ENCODE peak calls at places on chromosomes 11 and 22, in six cellular contexts. K is dorsolateral prefrontal cortex, F is heart left ventricle, I is nephron progenitor cell, O is GM20000, A is fibroblast of lung. R is an unnamed sample.

GRCh38 chr22:19231986-19232385 is 53.5 kb upstream of the SLC25A1 start:
- DNase-seq in K (no peak), F (no peak), I (no peak), O (no peak), A (no peak), R (no peak)

GRCh38 chr22:28930357-28931007 is 47.1 kb downstream of the ZNRF3 start:
- DNase-seq in K (no peak), F (no peak), I (no peak), O (no peak), A (no peak), R (no peak)

GRCh38 chr11:47083913-47084312 is 92.8 kb downstream of the ARFGAP2 start:
- DNase-seq in K (no peak), F (no peak), I (no peak), O (no peak), A (peak; percentile 65), R (no peak)

GRCh38 chr11:84581083-84581482 is 1046.1 kb downstream of the DLG2 start:
- DNase-seq in K (no peak), F (no peak), I (no peak), O (no peak), A (no peak), R (no peak)

GRCh38 chr11:35711173-35711910 is 48.8 kb downstream of the TRIM44 start:
- DNase-seq in K (no peak), F (no peak), I (no peak), O (no peak), A (peak; percentile 6), R (no peak)

GRCh38 chr11:2399488-2400068 is 972 bp upstream of the TSSC4 start:
- DNase-seq in K (peak; percentile 36), F (no peak), I (peak; percentile 52), O (no peak), A (peak; percentile 4), R (no peak)

GRCh38 chr22:31344369-31345330 is 1.5 kb downstream of the PATZ1 start:
- DNase-seq in K (no peak), F (peak; percentile 70), I (peak; percentile 20), O (peak; percentile 39), A (peak; percentile 63), R (no peak)

GRCh38 chr22:19852177-19852781 is 2.4 kb downstream of the GNB1L start:
- DNase-seq in K (peak; percentile 71), F (peak; percentile 60), I (no peak), O (no peak), A (no peak), R (peak; percentile 46)

GRCh38 chr11:83051760-83052671 is 19.7 kb downstream of the RAB30 start:
- DNase-seq in K (no peak), F (no peak), I (peak; percentile 12), O (no peak), A (peak; percentile 99), R (no peak)

GRCh38 chr11:85530596-85530995 is 96.5 kb downstream of the DLG2 start:
- DNase-seq in K (no peak), F (no peak), I (no peak), O (no peak), A (no peak), R (no peak)

GRCh38 chr22:45602004-45602733 is 69.5 kb upstream of the ATXN10 start:
- DNase-seq in K (no peak), F (no peak), I (no peak), O (no peak), A (no peak), R (peak; percentile 40)

GRCh38 chr11:81377418-81377817 is 1356.2 kb downstream of the FAM181B start:
- DNase-seq in K (no peak), F (no peak), I (no peak), O (no peak), A (no peak), R (no peak)

GRCh38 chr11:35804446-35805040 is 139.3 kb upstream of the LDLRAD3 start:
- DNase-seq in K (no peak), F (no peak), I (no peak), O (no peak), A (no peak), R (no peak)

GRCh38 chr22:47724751-47725150 is 962.3 kb downstream of the TBC1D22A start:
- DNase-seq in K (no peak), F (no peak), I (no peak), O (no peak), A (no peak), R (no peak)

GRCh38 chr11:34148504-34149165 is 43.2 kb downstream of the NAT10 start:
- DNase-seq in K (no peak), F (no peak), I (peak; percentile 32), O (no peak), A (no peak), R (no peak)

GRCh38 chr11:2777871-2778629 is 78.3 kb upstream of the KCNQ1OT1 start:
- DNase-seq in K (peak; percentile 4), F (peak; percentile 57), I (no peak), O (no peak), A (no peak), R (peak; percentile 24)

GRCh38 chr11:6385046-6385777 is 5.1 kb upstream of the SMPD1 start:
- DNase-seq in K (no peak), F (no peak), I (no peak), O (no peak), A (no peak), R (no peak)

GRCh38 chr11:123100378-123101085 is 38.6 kb upstream of the HSPA8 start:
- DNase-seq in K (peak; percentile 26), F (no peak), I (no peak), O (no peak), A (no peak), R (no peak)

GRCh38 chr22:43882122-43882767 is 9.6 kb downstream of the PNPLA5 start:
- DNase-seq in K (no peak), F (no peak), I (no peak), O (no peak), A (no peak), R (no peak)

GRCh38 chr11:76701701-76702100 is 31.2 kb upstream of the LRRC32 start:
- DNase-seq in K (no peak), F (no peak), I (no peak), O (no peak), A (peak; percentile 66), R (no peak)

GRCh38 chr11:27150098-27150497 is 109.5 kb downstream of the BBOX1 start:
- DNase-seq in K (no peak), F (no peak), I (no peak), O (no peak), A (no peak), R (no peak)

GRCh38 chr11:73233704-73234402 is 15.8 kb downstream of the P2RY2 start:
- DNase-seq in K (no peak), F (no peak), I (no peak), O (no peak), A (peak; percentile 25), R (no peak)

GRCh38 chr11:32437406-32438345 is 2.3 kb upstream of the WT1 start:
- DNase-seq in K (no peak), F (no peak), I (peak; percentile 61), O (peak; percentile 22), A (no peak), R (no peak)

GRCh38 chr22:19178065-19178658 is 374 bp downstream of the SLC25A1 start:
- DNase-seq in K (no peak), F (peak; percentile 75), I (peak; percentile 73), O (peak; percentile 82), A (peak; percentile 11), R (no peak)

GRCh38 chr11:93493252-93493897 is 49.8 kb downstream of the SMCO4 start:
- DNase-seq in K (no peak), F (no peak), I (no peak), O (no peak), A (no peak), R (no peak)

GRCh38 chr22:45226681-45227186 is 14.0 kb downstream of the KIAA0930 start:
- DNase-seq in K (peak; percentile 78), F (no peak), I (no peak), O (no peak), A (no peak), R (peak; percentile 80)

GRCh38 chr11:67261942-67262681 is 4.2 kb upstream of the GRK2 start:
- DNase-seq in K (no peak), F (peak; percentile 48), I (no peak), O (no peak), A (no peak), R (no peak)

GRCh38 chr11:14300661-14301304 is 58.2 kb downstream of the RRAS2 start:
- DNase-seq in K (peak; percentile 32), F (no peak), I (peak; percentile 38), O (peak; percentile 41), A (peak; percentile 84), R (no peak)

GRCh38 chr11:88631497-88631896 is 294.0 kb upstream of the CTSC start:
- DNase-seq in K (no peak), F (no peak), I (no peak), O (no peak), A (no peak), R (no peak)

GRCh38 chr22:50705851-50706351 is 32.1 kb upstream of the ACR start:
- DNase-seq in K (no peak), F (peak; percentile 58), I (no peak), O (no peak), A (no peak), R (no peak)

GRCh38 chr11:117814766-117815261 is 9.7 kb downstream of the FXYD2 start:
- DNase-seq in K (no peak), F (peak; percentile 86), I (peak; percentile 53), O (peak; percentile 62), A (no peak), R (peak; percentile 74)

GRCh38 chr11:11987503-11988022 is 20.9 kb downstream of the DKK3 start:
- DNase-seq in K (no peak), F (no peak), I (no peak), O (no peak), A (peak; percentile 57), R (no peak)
- TF ChIP-seq CTCF in K (no peak), F (no peak), I (peak; percentile 35), O (no peak), A (peak; percentile 54), R (peak; percentile 24)

GRCh38 chr11:70109006-70109405 is 30.9 kb downstream of the ANO1 start:
- DNase-seq in K (no peak), F (no peak), I (peak; percentile 57), O (no peak), A (no peak), R (no peak)

GRCh38 chr11:70109903-70110302 is 31.8 kb downstream of the ANO1 start:
- DNase-seq in K (no peak), F (no peak), I (no peak), O (no peak), A (no peak), R (no peak)

GRCh38 chr11:70112017-70112434 is 33.9 kb downstream of the ANO1 start:
- DNase-seq in K (no peak), F (no peak), I (no peak), O (no peak), A (no peak), R (no peak)

GRCh38 chr11:70110538-70111055 is 32.5 kb downstream of the ANO1 start:
- DNase-seq in K (no peak), F (no peak), I (no peak), O (no peak), A (no peak), R (no peak)

GRCh38 chr11:70111269-70112016 is 33.3 kb downstream of the ANO1 start:
- DNase-seq in K (no peak), F (peak; percentile 82), I (peak; percentile 80), O (no peak), A (peak; percentile 35), R (peak; percentile 54)
- TF ChIP-seq CTCF in K (no peak), F (no peak), I (no peak), O (no peak), A (no peak), R (no peak)

GRCh38 chr22:46635756-46636155 is 15.6 kb downstream of the GRAMD4 start:
- DNase-seq in K (no peak), F (peak; percentile 53), I (peak; percentile 35), O (no peak), A (no peak), R (no peak)
- TF ChIP-seq CTCF in K (no peak), F (no peak), I (no peak), O (no peak), A (no peak), R (no peak)

GRCh38 chr11:8070417-8071101 is 10.5 kb upstream of the TUB start:
- DNase-seq in K (no peak), F (no peak), I (no peak), O (peak; percentile 70), A (peak; percentile 74), R (no peak)
- TF ChIP-seq CTCF in K (peak; percentile 33), F (peak; percentile 27), I (peak; percentile 34), O (no peak), A (peak; percentile 47), R (no peak)